ENCODE peak calls at places on chromosomes 12 and 14, in nine cellular contexts. G is sigmoid colon, V is uterus, I is tibial nerve, U is transverse colon, D is adrenal gland, C is lower leg skin, T is ovary, Q is body of pancreas. L is an unnamed sample.

GRCh38 chr12:104458645-104459555 is 2.2 kb downstream of the CHST11 start:
- DNase-seq in V (peak), D (peak), I (peak), Q (no peak), T (no peak), U (peak), C (peak), G (no peak), L (peak)

GRCh38 chr14:98564006-98564405 is 708.0 kb downstream of the BCL11B start:
- DNase-seq in D (no peak), U (no peak), V (no peak), T (no peak), G (no peak), Q (no peak), C (no peak), I (no peak), L (no peak)

GRCh38 chr14:76525106-76525825 is 149.3 kb downstream of the ESRRB start:
- DNase-seq in Q (no peak), D (no peak), U (no peak), G (no peak), I (no peak), V (no peak), C (no peak), T (no peak), L (no peak)

GRCh38 chr12:108483213-108483920 is 31.7 kb upstream of the FICD start:
- DNase-seq in I (no peak), V (no peak), U (no peak), C (no peak), Q (no peak), T (no peak), G (no peak), D (no peak), L (no peak)

GRCh38 chr12:124466200-124467128 is 100.9 kb downstream of the NCOR2 start:
- DNase-seq in I (no peak), T (no peak), D (peak), Q (no peak), V (no peak), G (no peak), C (no peak), U (peak), L (no peak)

GRCh38 chr12:51632598-51632997 is 41.6 kb downstream of the SCN8A start:
- DNase-seq in G (no peak), Q (no peak), C (no peak), I (no peak), D (no peak), U (no peak), T (no peak), V (no peak), L (peak)

GRCh38 chr12:57129311-57130288 is 1.3 kb downstream of the LRP1 start:
- DNase-seq in V (peak), D (peak), Q (no peak), I (peak), C (no peak), G (peak), U (peak), T (peak), L (no peak)

GRCh38 chr14:101600891-101601602 is 39.8 kb downstream of the DIO3 start:
- DNase-seq in D (no peak), T (peak), U (peak), Q (no peak), V (peak), G (no peak), C (peak), I (no peak), L (no peak)

GRCh38 chr12:26704684-26705475 is 128.1 kb downstream of the ITPR2 start:
- DNase-seq in Q (no peak), U (no peak), C (no peak), T (no peak), V (no peak), G (no peak), D (peak), I (no peak), L (no peak)

GRCh38 chr12:98909749-98910148 is 264.7 kb downstream of the APAF1 start:
- DNase-seq in Q (no peak), T (no peak), V (no peak), D (no peak), G (no peak), U (no peak), I (no peak), C (no peak), L (no peak)

GRCh38 chr14:70955543-70956480 is 48.6 kb downstream of the PCNX1 start:
- DNase-seq in U (no peak), G (no peak), T (no peak), C (no peak), I (no peak), V (no peak), Q (no peak), D (no peak), L (no peak)

GRCh38 chr12:54723653-54724256 is 75.6 kb upstream of the DCD start:
- DNase-seq in C (no peak), U (no peak), T (no peak), I (no peak), G (no peak), V (no peak), D (peak), Q (no peak), L (no peak)

GRCh38 chr12:12999959-13000615 is at the start of gene HEBP1:
- DNase-seq in I (peak), G (peak), V (peak), C (peak), T (peak), D (peak), Q (peak), U (peak), L (peak)

GRCh38 chr12:12999276-12999958 is 648 bp downstream of the HEBP1 start:
- DNase-seq in G (no peak), T (peak), C (no peak), I (no peak), U (peak), Q (no peak), D (no peak), V (no peak), L (no peak)

GRCh38 chr12:12998248-12998647 is 1.8 kb downstream of the HEBP1 start:
- DNase-seq in U (no peak), T (no peak), G (no peak), Q (no peak), C (no peak), D (no peak), I (no peak), V (no peak), L (no peak)

GRCh38 chr12:12996235-12996634 is 3.8 kb downstream of the HEBP1 start:
- DNase-seq in G (no peak), V (no peak), I (no peak), U (no peak), T (no peak), C (no peak), D (no peak), Q (no peak), L (no peak)

GRCh38 chr12:12997734-12998133 is 2.3 kb downstream of the HEBP1 start:
- DNase-seq in Q (no peak), V (no peak), C (no peak), T (no peak), U (no peak), I (no peak), G (no peak), D (no peak), L (no peak)
- TF ChIP-seq CTCF in Q (no peak), V (no peak), C (no peak), T (no peak), U (no peak), I (no peak), G (no peak), D (no peak), L (no peak)

DNA sequence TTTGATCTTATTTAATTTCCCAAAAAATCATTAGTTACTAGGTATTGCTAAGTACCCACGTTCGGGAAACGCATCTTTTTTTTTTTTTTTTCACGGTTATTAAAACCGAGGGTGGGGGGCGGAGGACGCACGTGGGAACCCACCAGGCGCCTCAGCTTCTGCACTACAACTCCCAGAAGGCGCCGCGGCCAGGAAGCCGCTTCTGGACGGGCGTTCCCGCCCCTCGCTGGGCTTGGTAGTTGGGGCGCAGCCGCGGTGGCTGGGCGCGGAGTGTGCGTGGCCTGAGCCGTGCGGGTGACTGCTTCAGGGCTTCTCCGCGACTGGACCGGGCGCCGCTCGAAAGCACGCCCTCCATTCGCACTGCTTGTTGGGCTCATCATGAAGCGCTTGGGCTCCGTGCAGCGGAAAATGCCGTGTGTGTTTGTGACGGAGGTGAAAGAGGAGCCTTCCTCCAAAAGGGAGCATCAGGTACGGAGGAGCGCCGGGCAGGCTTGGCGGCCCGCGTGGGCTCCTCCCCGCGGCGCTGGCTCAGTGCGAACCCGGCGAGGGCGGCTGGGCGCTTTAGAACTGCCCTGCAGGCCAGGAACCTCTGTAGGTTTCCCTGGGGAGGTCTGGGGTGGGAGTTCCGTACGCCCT is 6.2 kb upstream of the C12orf50 start:
- DNase-seq in C (peak), I (peak), G (peak), U (peak), T (peak), Q (peak), V (peak), D (peak), L (peak)
- TF ChIP-seq POLR2A in C (no peak), I (peak), G (peak), U (peak), T (peak), Q (peak), V (peak), D (peak), L (peak)

DNA sequence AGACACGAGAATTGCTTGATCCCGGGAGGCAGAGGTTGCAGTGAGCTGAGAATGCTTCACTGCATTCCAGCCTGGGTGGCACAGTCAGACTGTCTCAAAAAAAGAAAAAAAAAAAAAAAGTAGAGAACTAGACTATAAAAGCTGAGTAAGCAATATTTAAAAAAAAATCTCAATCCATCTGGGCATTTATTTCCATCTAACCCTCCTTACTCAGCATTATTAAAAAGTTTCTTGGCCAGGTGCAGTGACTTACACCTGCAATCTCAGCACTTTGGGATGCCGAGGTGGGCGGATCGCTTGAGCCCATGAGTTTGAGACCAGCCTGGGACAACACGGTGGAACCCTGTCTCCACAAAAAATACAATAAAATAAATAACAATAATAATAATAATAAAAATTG is 4.5 kb downstream of the SUPT16H start:
- DNase-seq in U (no peak), C (no peak), T (no peak), G (no peak), D (no peak), I (no peak), Q (no peak), V (no peak), L (no peak)
- TF ChIP-seq CTCF in U (no peak), C (no peak), T (no peak), G (no peak), D (no peak), I (no peak), Q (no peak), V (no peak), L (no peak)

GRCh38 chr12:29582677-29583076 is 85.2 kb upstream of the OVCH1 start:
- DNase-seq in C (no peak), U (no peak), T (no peak), I (no peak), V (no peak), D (peak), Q (no peak), G (no peak), L (peak)

GRCh38 chr12:29580971-29581370 is 83.5 kb upstream of the OVCH1 start:
- DNase-seq in V (no peak), U (no peak), Q (no peak), C (no peak), D (no peak), T (no peak), G (no peak), I (no peak), L (no peak)

GRCh38 chr12:29578731-29579130 is 81.2 kb upstream of the OVCH1 start:
- DNase-seq in C (no peak), Q (no peak), I (no peak), U (no peak), T (no peak), G (no peak), D (no peak), V (no peak), L (no peak)

GRCh38 chr12:29582156-29582555 is 84.7 kb upstream of the OVCH1 start:
- DNase-seq in Q (no peak), C (no peak), U (no peak), G (no peak), I (no peak), T (no peak), D (no peak), V (no peak), L (no peak)

GRCh38 chr12:29581641-29582040 is 84.2 kb upstream of the OVCH1 start:
- DNase-seq in C (no peak), U (no peak), I (no peak), T (no peak), G (no peak), Q (no peak), D (no peak), V (no peak), L (no peak)
- TF ChIP-seq POLR2A in C (no peak), U (no peak), I (no peak), T (no peak), G (no peak), Q (no peak), D (no peak), V (no peak), L (no peak)

GRCh38 chr12:58443273-58443980 is 476.9 kb downstream of the LRIG3 start:
- DNase-seq in G (no peak), I (no peak), D (peak), C (no peak), T (no peak), U (peak), V (no peak), Q (no peak), L (no peak)
- TF ChIP-seq CTCF in G (no peak), I (peak), D (peak), C (no peak), T (no peak), U (peak), V (peak), Q (peak), L (no peak)

L was measured in prostate gland.